ENCODE peak calls at places on chromosomes 7 and 10, in eight cellular contexts. Y is hepatocyte, X is OCI-LY7, U is SK-N-SH, N is GM23248, W is HCT116, H is PC-3, M is Karpas-422. I is an unnamed sample. For H3K9me2, the result is how much of the 10 kb centered on the place peaks cover.

GRCh38 chr7:47453093-47454056 is 128.5 kb downstream of the TNS3 start:
- DNase-seq in Y (peak), X (no peak), U (no peak), N (peak), W (no peak), H (peak), M (no peak), I (no peak)

GRCh38 chr7:21550821-21551531 is 8.1 kb downstream of the DNAH11 start:
- DNase-seq in Y (peak), X (no peak), U (no peak), N (no peak), W (peak), H (peak), M (peak), I (peak)

GRCh38 chr7:154774303-154774702 is 228.6 kb downstream of the PAXIP1 start:
- DNase-seq in Y (no peak), X (no peak), U (peak), N (no peak), W (no peak), H (no peak), M (no peak), I (no peak)

GRCh38 chr7:130365511-130366441 is 14.5 kb upstream of the CPA1 start:
- DNase-seq in Y (no peak), X (no peak), U (peak), N (peak), W (no peak), H (peak), M (no peak), I (peak)

GRCh38 chr10:69716711-69717560 is 84.8 kb upstream of the COL13A1 start:
- DNase-seq in Y (peak), X (peak), U (peak), N (peak), W (peak), H (peak), M (peak), I (peak)

GRCh38 chr10:29946953-29947700 is 112.3 kb downstream of the JCAD start:
- DNase-seq in Y (peak), X (no peak), U (no peak), N (peak), W (no peak), H (peak), M (no peak), I (peak)

GRCh38 chr7:31315758-31316157 is 24.8 kb downstream of the NEUROD6 start:
- DNase-seq in Y (no peak), X (no peak), U (no peak), N (no peak), W (no peak), H (no peak), M (no peak), I (no peak)

GRCh38 chr10:122464575-122464974 is 3.2 kb downstream of the HTRA1 start:
- DNase-seq in Y (no peak), X (no peak), U (no peak), N (no peak), W (no peak), H (no peak), M (no peak), I (no peak)

GRCh38 chr10:30151581-30152389 is 92.4 kb upstream of the JCAD start:
- DNase-seq in Y (peak), X (no peak), U (peak), N (peak), W (peak), H (peak), M (no peak), I (peak)

GRCh38 chr10:5988336-5988920 is 11.1 kb upstream of the IL15RA start:
- DNase-seq in Y (no peak), X (no peak), U (no peak), N (no peak), W (no peak), H (no peak), M (no peak), I (no peak)

GRCh38 chr10:79244841-79245504 is 102.3 kb upstream of the PPIF start:
- DNase-seq in Y (no peak), X (peak), U (no peak), N (peak), W (no peak), H (no peak), M (peak), I (no peak)

GRCh38 chr10:77909755-77910375 is 16.7 kb downstream of the DLG5 start:
- DNase-seq in Y (peak), X (no peak), U (no peak), N (peak), W (no peak), H (peak), M (no peak), I (no peak)

GRCh38 chr10:125060038-125060437 is 100.3 kb downstream of the CTBP2 start:
- DNase-seq in Y (no peak), X (no peak), U (no peak), N (peak), W (no peak), H (no peak), M (no peak), I (no peak)

GRCh38 chr10:37436361-37436760 is 311.0 kb downstream of the ANKRD30A start:
- DNase-seq in Y (no peak), X (no peak), U (no peak), N (peak), W (no peak), H (peak), M (no peak), I (no peak)

GRCh38 chr10:81874878-81875679 is at the start of gene NRG3:
- DNase-seq in Y (no peak), X (no peak), U (peak), N (peak), W (no peak), H (no peak), M (no peak), I (peak)

GRCh38 chr7:151228024-151228866 is 1.2 kb upstream of the ABCF2 start:
- DNase-seq in Y (no peak), X (no peak), U (no peak), N (no peak), W (no peak), H (no peak), M (no peak), I (no peak)

GRCh38 chr7:151229249-151229648 is 2.2 kb upstream of the ABCF2 start:
- DNase-seq in Y (no peak), X (no peak), U (no peak), N (no peak), W (no peak), H (no peak), M (no peak), I (no peak)

GRCh38 chr7:151225948-151226510 is 976 bp downstream of the ABCF2 start:
- DNase-seq in Y (no peak), X (no peak), U (no peak), N (peak), W (no peak), H (peak), M (no peak), I (no peak)

GRCh38 chr7:151226875-151227782 is at the start of gene ABCF2:
- DNase-seq in Y (peak), X (peak), U (peak), N (peak), W (peak), H (peak), M (peak), I (peak)

DNA sequence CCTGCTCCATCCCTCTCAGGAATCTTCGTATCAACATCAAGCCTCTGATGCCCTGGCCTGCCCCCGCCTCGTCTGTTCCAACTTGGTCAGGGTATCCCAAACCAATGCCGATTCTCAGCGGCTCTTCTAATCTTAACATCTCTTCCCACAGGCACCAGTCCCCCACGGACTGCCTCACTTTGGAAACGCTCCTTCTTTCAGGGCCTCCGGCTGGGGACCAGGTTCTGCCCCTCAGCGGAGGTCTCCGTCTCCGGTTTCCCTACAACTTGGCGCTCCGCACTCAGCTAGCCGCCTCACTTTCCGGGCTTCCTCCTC is 488 bp downstream of the ABCF2 start:
- DNase-seq in Y (no peak), X (no peak), U (no peak), N (no peak), W (no peak), H (no peak), M (no peak), I (no peak)
- H3K9me2 ChIP-seq in Y (under half), X (under half), U (under half), N (under half), W (under half), H (under half), M (under half), I (under half)

DNA sequence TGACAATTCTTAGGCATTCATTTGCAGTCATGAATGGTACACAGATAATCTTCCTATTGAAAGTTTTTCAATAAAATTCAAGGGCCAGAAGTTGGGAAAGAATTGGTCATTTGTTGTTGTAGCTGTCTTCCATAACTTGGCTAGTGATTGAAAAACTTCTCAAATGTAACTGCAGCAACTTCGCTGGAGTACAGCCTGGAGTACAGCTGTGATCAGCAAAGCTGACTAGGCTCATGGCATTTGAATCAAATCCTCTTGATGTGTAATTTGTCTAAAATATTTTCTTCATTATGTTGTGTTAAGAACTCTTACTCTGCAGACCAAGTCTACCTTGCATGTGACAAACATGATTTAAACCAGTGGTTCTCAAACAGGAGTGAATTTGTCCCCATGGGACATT is 226.5 kb upstream of the STEAP1 start:
- DNase-seq in Y (no peak), X (no peak), U (no peak), N (no peak), W (no peak), H (no peak), M (no peak), I (no peak)
- H3K9me2 ChIP-seq in Y (under half), X (under half), U (under half), N (under half), W (under half), H (under half), M (under half), I (under half)

DNA sequence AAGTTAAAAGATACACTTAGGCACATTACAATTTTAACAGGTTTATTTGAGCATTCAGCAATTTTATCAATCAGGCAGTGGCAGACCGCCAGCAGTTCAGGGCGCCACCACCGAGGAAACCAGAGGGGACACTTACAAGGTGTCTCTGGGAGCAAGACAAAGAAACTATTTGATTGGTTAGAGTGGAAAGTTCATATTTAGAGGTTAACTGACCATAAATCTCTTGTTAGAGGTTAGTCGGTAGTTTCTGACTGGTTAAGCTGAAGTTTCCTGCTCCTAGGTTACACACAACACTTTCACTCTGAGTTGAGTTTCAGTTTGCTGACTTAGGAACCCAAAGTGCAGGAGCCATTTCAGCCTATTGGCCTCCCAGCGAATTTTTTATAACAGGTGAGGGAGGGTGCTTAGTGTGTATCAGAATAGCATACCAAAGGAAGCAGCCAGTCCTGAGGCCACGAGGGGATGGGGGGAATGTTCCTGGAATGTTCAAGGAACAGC is 10.8 kb upstream of the PVRIG start:
- DNase-seq in Y (no peak), X (no peak), U (no peak), N (no peak), W (no peak), H (no peak), M (no peak), I (peak)
- H3K9me2 ChIP-seq in Y (under half), X (under half), U (under half), N (under half), W (under half), H (under half), M (under half), I (under half)

GRCh38 chr10:126431816-126432215 is 43.5 kb upstream of the ADAM12 start:
- DNase-seq in Y (no peak), X (no peak), U (no peak), N (no peak), W (no peak), H (no peak), M (no peak), I (no peak)

GRCh38 chr10:126434235-126434634 is 46.0 kb upstream of the ADAM12 start:
- DNase-seq in Y (no peak), X (no peak), U (no peak), N (no peak), W (no peak), H (no peak), M (no peak), I (no peak)

GRCh38 chr10:126432507-126432906 is 44.2 kb upstream of the ADAM12 start:
- DNase-seq in Y (no peak), X (no peak), U (no peak), N (no peak), W (no peak), H (no peak), M (no peak), I (no peak)

GRCh38 chr10:126430512-126430911 is 42.2 kb upstream of the ADAM12 start:
- DNase-seq in Y (no peak), X (no peak), U (no peak), N (no peak), W (no peak), H (no peak), M (no peak), I (no peak)

DNA sequence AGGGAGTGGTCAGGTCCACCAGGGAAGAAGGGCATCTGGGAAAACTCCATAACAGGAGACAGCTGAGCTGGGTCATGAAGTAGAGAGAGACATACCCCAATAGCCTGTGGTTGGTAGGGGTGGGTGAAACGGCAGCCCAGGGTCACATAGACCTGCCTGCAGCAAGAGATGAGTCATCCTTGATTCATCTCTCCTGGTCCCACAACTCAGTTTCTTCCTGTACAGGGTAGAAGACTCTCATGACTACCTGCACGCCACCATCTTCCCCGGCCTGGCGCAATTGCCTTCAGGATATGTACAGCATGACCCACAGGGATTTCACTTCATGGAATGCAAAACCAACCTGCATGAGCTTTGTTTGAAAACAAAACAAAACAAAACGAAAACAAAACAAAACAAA is 45.1 kb upstream of the ADAM12 start:
- DNase-seq in Y (no peak), X (no peak), U (no peak), N (no peak), W (no peak), H (peak), M (no peak), I (no peak)
- H3K9me2 ChIP-seq in Y (under half), X (under half), U (under half), N (under half), W (under half), H (under half), M (under half), I (under half)

DNA sequence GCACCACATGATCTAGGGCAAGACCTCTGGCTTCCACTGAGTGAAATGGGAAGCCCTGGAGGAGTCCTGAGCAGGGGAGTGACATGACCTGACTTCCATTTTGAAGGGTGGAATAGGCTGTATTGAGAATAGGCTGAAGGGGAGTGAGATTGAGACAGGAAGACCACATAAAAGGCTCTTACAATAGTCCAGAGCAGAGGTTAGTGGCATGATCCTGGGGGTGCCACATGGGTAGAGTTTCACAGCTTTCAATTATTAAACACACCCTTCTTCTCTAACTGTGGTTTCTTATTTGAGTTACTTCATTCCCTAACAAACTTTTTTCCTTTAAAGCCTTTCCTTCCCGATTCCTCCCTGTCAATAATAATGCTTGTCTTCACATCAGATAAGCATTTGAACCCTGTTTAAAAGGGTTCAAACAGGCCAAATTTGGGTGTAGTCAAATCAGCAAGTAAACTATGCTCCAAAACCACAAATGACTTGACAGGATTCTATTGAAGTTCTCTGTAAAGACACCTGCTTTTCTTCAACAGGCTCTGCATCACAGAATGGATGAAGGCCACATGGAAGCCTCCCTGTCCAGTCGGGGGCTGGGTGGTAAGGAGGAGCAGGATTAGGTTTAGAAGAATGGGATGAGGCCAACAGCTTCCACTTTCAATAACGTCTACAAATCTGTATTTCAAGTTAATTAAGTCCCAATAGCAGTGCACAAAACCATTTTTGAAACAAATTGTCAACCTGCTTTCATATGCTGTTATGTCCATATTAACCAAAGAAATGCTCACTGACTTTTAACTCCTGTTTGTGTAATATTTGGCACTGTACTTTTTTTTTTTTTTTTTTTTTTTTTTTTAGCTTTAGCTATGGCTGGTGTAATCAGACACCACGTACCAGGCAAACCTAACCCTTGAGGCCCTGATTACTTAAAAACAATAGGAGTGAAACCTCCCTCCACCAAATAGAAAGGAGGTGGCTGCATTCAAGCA is 131.9 kb downstream of the NRCAM start:
- DNase-seq in Y (no peak), X (no peak), U (no peak), N (no peak), W (no peak), H (no peak), M (no peak), I (peak)
- H3K9me2 ChIP-seq in Y (under half), X (under half), U (under half), N (under half), W (under half), H (under half), M (under half), I (under half)

DNA sequence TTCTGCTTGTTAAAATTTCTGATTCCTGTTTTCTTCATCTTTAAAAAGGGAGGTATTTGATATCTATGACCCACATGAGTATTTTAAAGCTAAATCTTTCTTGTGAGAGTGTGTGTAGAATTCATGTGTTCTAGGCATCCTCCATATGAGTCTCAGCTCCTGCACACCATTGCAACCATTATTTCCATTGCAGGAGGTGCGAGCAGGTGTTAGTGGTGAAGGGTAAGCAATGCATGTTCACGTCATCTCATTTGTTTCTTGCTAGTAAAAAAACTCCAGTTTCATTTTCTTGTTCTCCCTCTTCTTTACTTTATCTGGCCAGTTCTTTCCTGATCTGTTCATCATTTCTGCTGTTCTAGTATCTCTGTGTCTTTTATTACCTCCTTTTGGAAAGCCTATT is 100.5 kb downstream of the ADRA2A start:
- DNase-seq in Y (no peak), X (no peak), U (no peak), N (no peak), W (no peak), H (no peak), M (no peak), I (no peak)
- H3K9me2 ChIP-seq in Y (under half), X (under half), U (under half), N (under half), W (under half), H (under half), M (under half), I (under half)